ENCODE peak calls at places on chromosome 20, in five cellular contexts. B is HCT116, K is IMR-90, J is SK-N-MC, P is tibial artery. W is an unnamed sample.

GRCh38 chr20:43755390-43755789 is 28.6 kb upstream of the GTSF1L start:
- DNase-seq in P (no peak), K (peak), B (no peak), J (no peak), W (no peak)

GRCh38 chr20:52905235-52905634 is 66.9 kb upstream of the TSHZ2 start:
- DNase-seq in P (no peak), K (no peak), J (no peak), B (no peak), W (no peak)

GRCh38 chr20:44785768-44786167 is 24.6 kb downstream of the RIMS4 start:
- DNase-seq in B (no peak), J (no peak), K (no peak), P (no peak), W (no peak)

GRCh38 chr20:13683833-13684232 is 45.1 kb upstream of the TASP1 start:
- DNase-seq in B (no peak), J (no peak), P (no peak), K (no peak), W (peak)

GRCh38 chr20:53623454-53624206 is 30.0 kb upstream of the ZNF217 start:
- DNase-seq in B (no peak), K (peak), J (no peak), P (peak), W (peak)

GRCh38 chr20:45363611-45364492 is 896 bp downstream of the SYS1 start:
- DNase-seq in K (no peak), J (no peak), B (no peak), P (no peak), W (no peak)

GRCh38 chr20:60037120-60037499 is 78.9 kb downstream of the CDH26 start:
- DNase-seq in B (no peak), K (peak), J (no peak), P (no peak), W (no peak)

GRCh38 chr20:59789641-59790040 is 143.8 kb downstream of the SYCP2 start:
- DNase-seq in B (no peak), P (no peak), K (no peak), J (no peak), W (no peak)

GRCh38 chr20:34536798-34537394 is 20.7 kb downstream of the DYNLRB1 start:
- DNase-seq in J (no peak), B (no peak), P (peak), K (no peak), W (no peak)

GRCh38 chr20:4401601-4402000 is 320.1 kb upstream of the PRND start:
- DNase-seq in K (peak), J (no peak), B (no peak), P (no peak), W (no peak)

GRCh38 chr20:63085087-63085861 is 78.5 kb upstream of the BHLHE23 start:
- DNase-seq in J (no peak), K (no peak), B (no peak), P (no peak), W (no peak)

GRCh38 chr20:31721408-31722332 is 998 bp downstream of the BCL2L1 start:
- DNase-seq in K (no peak), P (no peak), B (no peak), J (no peak), W (no peak)

GRCh38 chr20:51237278-51237677 is 214.4 kb upstream of the KCNG1 start:
- DNase-seq in J (no peak), B (no peak), K (peak), P (peak), W (no peak)

GRCh38 chr20:59455392-59456341 is 148.7 kb upstream of the PHACTR3 start:
- DNase-seq in B (peak), J (no peak), P (no peak), K (peak), W (no peak)

GRCh38 chr20:54200487-54201267 is 7.2 kb upstream of the PFDN4 start:
- DNase-seq in P (no peak), B (no peak), J (no peak), K (no peak), W (no peak)

GRCh38 chr20:63553933-63554290 is at the start of gene FNDC11:
- DNase-seq in P (no peak), K (no peak), J (no peak), B (no peak), W (no peak)

GRCh38 chr20:59657459-59658046 is 53.2 kb downstream of the PHACTR3 start:
- DNase-seq in B (no peak), K (no peak), P (no peak), J (no peak), W (no peak)

GRCh38 chr20:40683894-40684268 is 5.2 kb downstream of the MAFB start:
- DNase-seq in J (no peak), B (no peak), K (no peak), P (no peak), W (no peak)
- H3K4me3 ChIP-seq in J (peak), B (no peak), K (no peak), P (peak), W (no peak)

GRCh38 chr20:36093804-36094145 is 60.8 kb upstream of the EPB41L1 start:
- DNase-seq in K (no peak), B (no peak), P (no peak), J (no peak), W (no peak)

GRCh38 chr20:36096404-36096799 is 58.1 kb upstream of the EPB41L1 start:
- DNase-seq in K (no peak), B (no peak), P (no peak), J (no peak), W (no peak)

GRCh38 chr20:36092424-36093024 is 62.0 kb upstream of the EPB41L1 start:
- DNase-seq in J (no peak), K (no peak), B (no peak), P (no peak), W (no peak)

GRCh38 chr20:36093025-36093803 is 61.3 kb upstream of the EPB41L1 start:
- DNase-seq in K (no peak), J (no peak), B (no peak), P (peak), W (no peak)

DNA sequence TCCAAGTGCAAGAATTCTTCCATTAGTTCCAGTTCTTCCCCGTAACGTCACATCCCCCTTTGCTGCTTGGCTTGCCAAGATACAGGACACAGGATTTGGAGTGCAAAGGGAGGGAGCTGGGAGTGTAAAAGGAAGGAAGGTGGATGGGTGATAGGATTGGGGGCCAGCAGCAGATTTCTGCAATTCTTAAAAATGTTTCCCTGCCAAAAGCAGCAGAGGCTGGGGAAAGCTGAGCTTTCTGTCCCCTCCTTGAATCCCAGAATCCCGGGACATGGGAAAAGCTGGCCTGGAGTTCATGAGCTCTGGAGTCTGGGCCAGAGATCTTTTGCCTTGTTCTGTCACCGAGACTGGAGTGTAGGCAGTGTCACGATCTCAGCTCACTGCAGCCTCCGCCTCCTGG is 60.0 kb upstream of the EPB41L1 start:
- DNase-seq in K (no peak), B (no peak), P (no peak), J (no peak), W (no peak)
- H3K4me3 ChIP-seq in K (no peak), B (peak), P (peak), J (no peak), W (no peak)

GRCh38 chr20:47354710-47355488 is 1.6 kb downstream of the ZMYND8 start:
- DNase-seq in J (no peak), K (peak), P (no peak), B (no peak), W (no peak)
- H3K4me3 ChIP-seq in J (peak), K (peak), P (no peak), B (peak), W (peak)

GRCh38 chr20:37903317-37904007 is 535 bp downstream of the VSTM2L start:
- DNase-seq in P (no peak), K (no peak), B (no peak), J (no peak), W (no peak)
- H3K4me3 ChIP-seq in P (peak), K (peak), B (no peak), J (peak), W (no peak)

DNA sequence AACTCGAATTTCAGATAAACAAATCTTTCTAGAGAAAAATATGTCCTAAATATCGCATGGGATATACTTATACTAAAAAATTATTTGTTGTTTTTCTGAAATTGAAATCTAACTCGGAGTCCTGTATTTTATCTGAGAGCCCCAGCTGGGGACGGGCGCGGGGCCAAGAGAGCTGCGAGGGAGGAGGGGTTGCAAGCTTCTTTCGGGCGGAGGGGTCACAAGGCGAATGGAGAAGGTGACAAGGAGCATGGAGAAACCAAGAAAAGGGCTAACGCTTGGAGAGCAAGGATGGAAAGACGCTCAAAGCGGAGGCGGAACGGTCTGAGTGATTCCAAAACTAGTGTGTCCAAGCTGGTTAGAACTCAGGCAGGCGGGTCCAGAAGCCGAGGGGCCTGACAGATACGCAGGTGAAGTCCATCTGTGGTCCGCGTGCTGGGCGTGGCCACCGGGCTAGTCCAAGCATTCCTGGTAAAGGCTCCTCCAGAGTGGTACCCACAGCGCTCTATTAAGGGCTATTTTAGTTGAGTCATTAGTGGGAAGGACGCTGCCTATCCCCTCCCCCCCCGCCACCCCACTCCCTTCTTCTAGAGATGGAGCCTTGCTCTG is 41.5 kb upstream of the ZNFX1 start:
- DNase-seq in P (no peak), K (no peak), B (no peak), J (no peak), W (no peak)
- H3K4me3 ChIP-seq in P (peak), K (no peak), B (no peak), J (no peak), W (peak)

GRCh38 chr20:25984933-25985332 is 288.3 kb upstream of the ZNF337 start:
- DNase-seq in K (peak), P (no peak), J (no peak), B (no peak), W (no peak)
- H3K4me3 ChIP-seq in K (peak), P (peak), J (no peak), B (no peak), W (no peak)

DNA sequence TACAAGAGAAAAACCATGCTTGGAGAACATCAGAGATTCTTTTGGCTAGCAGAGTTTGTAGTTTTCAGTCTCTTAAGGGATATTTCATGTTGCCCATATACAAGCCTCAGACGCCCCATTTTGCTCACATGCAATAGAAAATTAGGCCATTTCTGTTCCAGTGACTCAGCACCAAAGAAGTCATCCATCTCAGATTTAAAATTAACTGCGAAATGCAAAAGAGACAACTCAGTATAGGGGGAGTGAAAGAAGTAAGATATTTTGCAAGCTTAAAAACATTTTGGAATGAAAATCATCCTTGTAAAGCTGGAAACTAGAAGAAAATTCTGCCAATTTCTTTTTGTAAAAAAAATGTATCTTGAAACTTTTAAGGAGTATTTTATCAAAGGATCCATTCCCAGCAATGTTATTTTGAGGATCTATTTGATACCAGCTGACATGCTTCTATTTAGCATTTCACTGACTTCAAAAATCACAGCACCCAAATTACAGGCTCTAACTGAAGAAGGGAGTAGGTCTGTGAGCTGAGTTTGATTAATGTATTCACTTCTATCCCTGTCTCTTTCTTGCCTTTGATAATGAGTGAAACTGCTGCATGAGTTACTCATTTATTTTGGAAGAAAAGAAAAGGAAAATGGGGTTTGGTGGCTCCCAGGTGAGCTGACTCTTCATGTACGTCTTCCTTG is 223.7 kb upstream of the SULF2 start:
- DNase-seq in K (peak), J (no peak), B (no peak), P (no peak), W (no peak)
- H3K4me3 ChIP-seq in K (no peak), J (no peak), B (no peak), P (no peak), W (no peak)

GRCh38 chr20:50111829-50112495 is 988 bp downstream of the UBE2V1 start:
- DNase-seq in J (no peak), K (no peak), P (no peak), B (no peak), W (no peak)

GRCh38 chr20:50112512-50113419 is at the start of gene UBE2V1:
- DNase-seq in B (peak), P (peak), J (no peak), K (peak), W (peak)

GRCh38 chr20:50108571-50109235 is 4.2 kb downstream of the UBE2V1 start:
- DNase-seq in K (no peak), P (no peak), B (no peak), J (no peak), W (no peak)

GRCh38 chr20:50111120-50111828 is 1.7 kb downstream of the UBE2V1 start:
- DNase-seq in K (peak), P (no peak), J (no peak), B (no peak), W (no peak)

GRCh38 chr20:50110141-50111047 is 2.6 kb downstream of the UBE2V1 start:
- DNase-seq in B (no peak), K (no peak), J (no peak), P (no peak), W (peak)
- H3K4me3 ChIP-seq in B (no peak), K (no peak), J (peak), P (no peak), W (peak)

DNA sequence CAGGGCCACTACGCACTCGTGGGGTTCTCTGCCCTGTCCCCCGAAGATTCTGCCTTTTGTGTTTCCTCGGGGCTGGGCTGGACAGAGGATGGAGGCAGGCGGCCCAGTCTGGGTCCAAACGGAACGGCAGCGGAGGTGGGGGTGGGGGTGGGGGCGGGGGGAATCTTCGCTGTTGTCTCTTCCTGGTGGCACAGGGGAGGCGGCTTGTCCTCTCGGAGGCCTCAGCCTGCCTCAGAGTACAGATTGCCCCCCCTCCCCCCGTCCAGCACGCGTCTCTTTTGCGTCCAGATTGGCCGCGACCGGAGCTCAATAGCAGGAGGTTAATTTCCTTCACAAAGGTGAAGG is 1.4 kb upstream of the INSM1 start:
- DNase-seq in K (no peak), J (no peak), B (no peak), P (no peak), W (no peak)
- H3K4me3 ChIP-seq in K (no peak), J (no peak), B (no peak), P (no peak), W (no peak)

W was measured in Jurkat, Clone E6-1.